ENCODE peak calls at places on chromosomes 12 and 14, in four cellular contexts. One of them, this sample, is unnamed.

GRCh38 chr14:105528197-105528858 is 1.9 kb downstream of the TMEM121 start:
- DNase-seq in A549: peak; percentile 76
- DNase-seq in NCI-H187 treated with DMSO at 0.1 percent for 48 hours: no peak
- DNase-seq in NCI-H1092 treated with DMSO at 0.1 percent for 48 hours: peak; percentile 73
- DNase-seq in this sample: peak; percentile 76

GRCh38 chr12:28121899-28122655 is 68.2 kb upstream of the CCDC91 start:
- DNase-seq in A549: no peak
- DNase-seq in NCI-H1092 treated with DMSO at 0.1 percent for 48 hours: no peak
- DNase-seq in NCI-H187 treated with DMSO at 0.1 percent for 48 hours: no peak
- DNase-seq in this sample: no peak

GRCh38 chr12:112184056-112184887 is 58.9 kb downstream of the TRAFD1 start:
- DNase-seq in NCI-H187 treated with DMSO at 0.1 percent for 48 hours: no peak
- DNase-seq in A549: no peak
- DNase-seq in NCI-H1092 treated with DMSO at 0.1 percent for 48 hours: no peak
- DNase-seq in this sample: no peak

GRCh38 chr12:83753882-83754281 is 1067.2 kb downstream of the TMTC2 start:
- DNase-seq in A549: no peak
- DNase-seq in NCI-H187 treated with DMSO at 0.1 percent for 48 hours: no peak
- DNase-seq in NCI-H1092 treated with DMSO at 0.1 percent for 48 hours: no peak
- DNase-seq in this sample: no peak

GRCh38 chr14:71029236-71029781 is 122.0 kb downstream of the PCNX1 start:
- DNase-seq in A549: no peak
- DNase-seq in NCI-H187 treated with DMSO at 0.1 percent for 48 hours: no peak
- DNase-seq in NCI-H1092 treated with DMSO at 0.1 percent for 48 hours: no peak
- DNase-seq in this sample: no peak

GRCh38 chr12:59321278-59321677 is 274.6 kb upstream of the SLC16A7 start:
- DNase-seq in NCI-H187 treated with DMSO at 0.1 percent for 48 hours: no peak
- DNase-seq in A549: no peak
- DNase-seq in NCI-H1092 treated with DMSO at 0.1 percent for 48 hours: no peak
- DNase-seq in this sample: no peak

GRCh38 chr12:124392271-124392990 is 97.5 kb downstream of the RFLNA start:
- DNase-seq in A549: peak; percentile 90
- DNase-seq in NCI-H1092 treated with DMSO at 0.1 percent for 48 hours: no peak
- DNase-seq in NCI-H187 treated with DMSO at 0.1 percent for 48 hours: no peak
- DNase-seq in this sample: no peak

GRCh38 chr14:91158091-91158790 is 44.4 kb downstream of the DGLUCY start:
- DNase-seq in NCI-H187 treated with DMSO at 0.1 percent for 48 hours: peak; percentile 17
- DNase-seq in A549: no peak
- DNase-seq in NCI-H1092 treated with DMSO at 0.1 percent for 48 hours: no peak
- DNase-seq in this sample: no peak

GRCh38 chr12:26853303-26854027 is 20.5 kb upstream of the ITPR2 start:
- DNase-seq in NCI-H1092 treated with DMSO at 0.1 percent for 48 hours: peak; percentile 70
- DNase-seq in A549: peak; percentile 76
- DNase-seq in NCI-H187 treated with DMSO at 0.1 percent for 48 hours: peak; percentile 31
- DNase-seq in this sample: peak; percentile 81

GRCh38 chr14:78319411-78319810 is 149.2 kb downstream of the NRXN3 start:
- DNase-seq in A549: no peak
- DNase-seq in NCI-H1092 treated with DMSO at 0.1 percent for 48 hours: no peak
- DNase-seq in NCI-H187 treated with DMSO at 0.1 percent for 48 hours: no peak
- DNase-seq in this sample: no peak

GRCh38 chr14:72558721-72559120 is 335.2 kb downstream of the DPF3 start:
- DNase-seq in A549: no peak
- DNase-seq in NCI-H187 treated with DMSO at 0.1 percent for 48 hours: no peak
- DNase-seq in NCI-H1092 treated with DMSO at 0.1 percent for 48 hours: no peak
- DNase-seq in this sample: no peak

GRCh38 chr12:131222271-131223139 is 268.8 kb downstream of the ADGRD1 start:
- DNase-seq in A549: no peak
- DNase-seq in NCI-H1092 treated with DMSO at 0.1 percent for 48 hours: no peak
- DNase-seq in NCI-H187 treated with DMSO at 0.1 percent for 48 hours: no peak
- DNase-seq in this sample: peak; percentile 69

GRCh38 chr12:52148541-52149181 is 43.2 kb downstream of the KRT80 start:
- DNase-seq in A549: peak; percentile 83
- DNase-seq in NCI-H187 treated with DMSO at 0.1 percent for 48 hours: no peak
- DNase-seq in NCI-H1092 treated with DMSO at 0.1 percent for 48 hours: no peak
- DNase-seq in this sample: no peak

GRCh38 chr12:24960222-24960855 is 11.4 kb upstream of the BCAT1 start:
- DNase-seq in NCI-H1092 treated with DMSO at 0.1 percent for 48 hours: no peak
- DNase-seq in NCI-H187 treated with DMSO at 0.1 percent for 48 hours: no peak
- DNase-seq in A549: peak; percentile 15
- DNase-seq in this sample: no peak